ENCODE peak calls at places on chromosomes 16 and 17, in six cellular contexts. One of them, this sample, is unnamed.

GRCh38 chr16:57497121-57497520 is 10.8 kb upstream of the DOK4 start:
- DNase-seq in choroid plexus epithelial cell: no peak
- DNase-seq in tibial nerve: no peak
- DNase-seq in AG09309: no peak
- DNase-seq in mammary epithelial cell: no peak
- DNase-seq in left ventricle myocardium inferior: peak
- DNase-seq in this sample: no peak

GRCh38 chr16:82993874-82994375 is 367.2 kb downstream of the CDH13 start:
- DNase-seq in choroid plexus epithelial cell: no peak
- DNase-seq in tibial nerve: no peak
- DNase-seq in AG09309: no peak
- DNase-seq in mammary epithelial cell: no peak
- DNase-seq in left ventricle myocardium inferior: no peak
- DNase-seq in this sample: no peak

GRCh38 chr16:70576431-70577255 is 53.0 kb downstream of the SF3B3 start:
- DNase-seq in choroid plexus epithelial cell: peak
- DNase-seq in tibial nerve: no peak
- DNase-seq in AG09309: peak
- DNase-seq in mammary epithelial cell: peak
- DNase-seq in left ventricle myocardium inferior: no peak
- DNase-seq in this sample: no peak

GRCh38 chr16:66150691-66151090 is 215.8 kb upstream of the CDH5 start:
- DNase-seq in choroid plexus epithelial cell: peak
- DNase-seq in tibial nerve: no peak
- DNase-seq in AG09309: no peak
- DNase-seq in mammary epithelial cell: no peak
- DNase-seq in left ventricle myocardium inferior: no peak
- DNase-seq in this sample: no peak

GRCh38 chr16:4386452-4386813 is 14.8 kb downstream of the VASN start:
- DNase-seq in choroid plexus epithelial cell: no peak
- DNase-seq in tibial nerve: no peak
- DNase-seq in AG09309: no peak
- DNase-seq in mammary epithelial cell: no peak
- DNase-seq in left ventricle myocardium inferior: no peak
- DNase-seq in this sample: no peak

GRCh38 chr17:336110-337021 is 16.2 kb downstream of the RPH3AL start:
- DNase-seq in choroid plexus epithelial cell: no peak
- DNase-seq in tibial nerve: peak
- DNase-seq in AG09309: no peak
- DNase-seq in mammary epithelial cell: no peak
- DNase-seq in left ventricle myocardium inferior: peak
- DNase-seq in this sample: no peak

GRCh38 chr17:76072149-76072858 is at the start of gene SRP68:
- DNase-seq in choroid plexus epithelial cell: peak
- DNase-seq in tibial nerve: peak
- DNase-seq in AG09309: peak
- DNase-seq in mammary epithelial cell: peak
- DNase-seq in left ventricle myocardium inferior: peak
- DNase-seq in this sample: peak

GRCh38 chr17:36939944-36940312 is 2.7 kb downstream of the LHX1 start:
- DNase-seq in choroid plexus epithelial cell: no peak
- DNase-seq in tibial nerve: no peak
- DNase-seq in AG09309: no peak
- DNase-seq in mammary epithelial cell: no peak
- DNase-seq in left ventricle myocardium inferior: no peak
- DNase-seq in this sample: no peak

GRCh38 chr17:343211-343610 is 9.4 kb downstream of the RPH3AL start:
- DNase-seq in choroid plexus epithelial cell: no peak
- DNase-seq in tibial nerve: no peak
- DNase-seq in AG09309: no peak
- DNase-seq in mammary epithelial cell: no peak
- DNase-seq in left ventricle myocardium inferior: no peak
- DNase-seq in this sample: no peak

GRCh38 chr17:57697891-57698708 is 47.0 kb downstream of the CCDC182 start:
- DNase-seq in choroid plexus epithelial cell: no peak
- DNase-seq in tibial nerve: no peak
- DNase-seq in AG09309: no peak
- DNase-seq in mammary epithelial cell: no peak
- DNase-seq in left ventricle myocardium inferior: no peak
- DNase-seq in this sample: no peak

GRCh38 chr16:7910116-7910515 is 577.5 kb downstream of the RBFOX1 start:
- DNase-seq in choroid plexus epithelial cell: no peak
- DNase-seq in tibial nerve: no peak
- DNase-seq in AG09309: no peak
- DNase-seq in mammary epithelial cell: no peak
- DNase-seq in left ventricle myocardium inferior: no peak
- DNase-seq in this sample: no peak

GRCh38 chr17:35998018-35998545 is 3.3 kb downstream of the CCL15 start:
- DNase-seq in choroid plexus epithelial cell: no peak
- DNase-seq in tibial nerve: no peak
- DNase-seq in AG09309: no peak
- DNase-seq in mammary epithelial cell: no peak
- DNase-seq in left ventricle myocardium inferior: no peak
- DNase-seq in this sample: no peak

GRCh38 chr17:17205368-17206148 is 575 bp downstream of the PLD6 start:
- DNase-seq in choroid plexus epithelial cell: peak
- DNase-seq in tibial nerve: peak
- DNase-seq in AG09309: no peak
- DNase-seq in mammary epithelial cell: peak
- DNase-seq in left ventricle myocardium inferior: peak
- DNase-seq in this sample: peak

GRCh38 chr16:34078697-34079096 is 619.3 kb downstream of the TP53TG3F start:
- DNase-seq in choroid plexus epithelial cell: peak
- DNase-seq in tibial nerve: no peak
- DNase-seq in AG09309: no peak
- DNase-seq in mammary epithelial cell: peak
- DNase-seq in left ventricle myocardium inferior: no peak
- DNase-seq in this sample: peak

GRCh38 chr17:79269620-79270019 is 195.0 kb downstream of the ENGASE start:
- DNase-seq in choroid plexus epithelial cell: no peak
- DNase-seq in tibial nerve: no peak
- DNase-seq in AG09309: no peak
- DNase-seq in mammary epithelial cell: no peak
- DNase-seq in left ventricle myocardium inferior: no peak
- DNase-seq in this sample: no peak

GRCh38 chr17:64255764-64256163 is 7.3 kb downstream of the TEX2 start:
- DNase-seq in choroid plexus epithelial cell: no peak
- DNase-seq in tibial nerve: no peak
- DNase-seq in AG09309: no peak
- DNase-seq in mammary epithelial cell: no peak
- DNase-seq in left ventricle myocardium inferior: no peak
- DNase-seq in this sample: no peak

GRCh38 chr17:46783031-46783593 is 35.4 kb downstream of the WNT3 start:
- DNase-seq in choroid plexus epithelial cell: no peak
- DNase-seq in tibial nerve: no peak
- DNase-seq in AG09309: no peak
- DNase-seq in mammary epithelial cell: no peak
- DNase-seq in left ventricle myocardium inferior: no peak
- DNase-seq in this sample: no peak

GRCh38 chr17:81833921-81834830 is 674 bp downstream of the PPP1R27 start:
- DNase-seq in choroid plexus epithelial cell: no peak
- DNase-seq in tibial nerve: no peak
- DNase-seq in AG09309: no peak
- DNase-seq in mammary epithelial cell: no peak
- DNase-seq in left ventricle myocardium inferior: no peak
- DNase-seq in this sample: no peak

GRCh38 chr16:25914357-25914962 is 222.7 kb downstream of the HS3ST4 start:
- DNase-seq in choroid plexus epithelial cell: no peak
- DNase-seq in tibial nerve: no peak
- DNase-seq in AG09309: no peak
- DNase-seq in mammary epithelial cell: no peak
- DNase-seq in left ventricle myocardium inferior: no peak
- DNase-seq in this sample: no peak

GRCh38 chr16:31033709-31034492 is 543 bp downstream of the STX4 start:
- DNase-seq in choroid plexus epithelial cell: peak
- DNase-seq in tibial nerve: peak
- DNase-seq in AG09309: no peak
- DNase-seq in mammary epithelial cell: peak
- DNase-seq in left ventricle myocardium inferior: peak
- DNase-seq in this sample: no peak

GRCh38 chr17:58247511-58248363 is 9.4 kb downstream of the LPO start:
- DNase-seq in choroid plexus epithelial cell: no peak
- DNase-seq in tibial nerve: no peak
- DNase-seq in AG09309: no peak
- DNase-seq in mammary epithelial cell: no peak
- DNase-seq in left ventricle myocardium inferior: no peak
- DNase-seq in this sample: no peak

GRCh38 chr16:54633943-54634362 is 296.7 kb upstream of the IRX5 start:
- DNase-seq in choroid plexus epithelial cell: peak
- DNase-seq in tibial nerve: peak
- DNase-seq in AG09309: no peak
- DNase-seq in mammary epithelial cell: peak
- DNase-seq in left ventricle myocardium inferior: no peak
- DNase-seq in this sample: no peak

GRCh38 chr16:22216191-22216831 is 10.2 kb downstream of the EEF2K start:
- DNase-seq in choroid plexus epithelial cell: no peak
- DNase-seq in tibial nerve: no peak
- DNase-seq in AG09309: no peak
- DNase-seq in mammary epithelial cell: no peak
- DNase-seq in left ventricle myocardium inferior: no peak
- DNase-seq in this sample: no peak

GRCh38 chr17:51507444-51507843 is 247.1 kb downstream of the UTP18 start:
- DNase-seq in choroid plexus epithelial cell: no peak
- DNase-seq in tibial nerve: no peak
- DNase-seq in AG09309: no peak
- DNase-seq in mammary epithelial cell: no peak
- DNase-seq in left ventricle myocardium inferior: no peak
- DNase-seq in this sample: no peak

GRCh38 chr17:51508048-51508447 is 247.7 kb downstream of the UTP18 start:
- DNase-seq in choroid plexus epithelial cell: no peak
- DNase-seq in tibial nerve: no peak
- DNase-seq in AG09309: no peak
- DNase-seq in mammary epithelial cell: no peak
- DNase-seq in left ventricle myocardium inferior: no peak
- DNase-seq in this sample: no peak

GRCh38 chr17:51510940-51511339 is 250.6 kb downstream of the UTP18 start:
- DNase-seq in choroid plexus epithelial cell: no peak
- DNase-seq in tibial nerve: no peak
- DNase-seq in AG09309: no peak
- DNase-seq in mammary epithelial cell: no peak
- DNase-seq in left ventricle myocardium inferior: no peak
- DNase-seq in this sample: no peak

GRCh38 chr17:51500454-51500853 is 240.1 kb downstream of the UTP18 start:
- DNase-seq in choroid plexus epithelial cell: no peak
- DNase-seq in tibial nerve: no peak
- DNase-seq in AG09309: no peak
- DNase-seq in mammary epithelial cell: no peak
- DNase-seq in left ventricle myocardium inferior: no peak
- DNase-seq in this sample: no peak

GRCh38 chr17:51505450-51505849 is 245.1 kb downstream of the UTP18 start:
- DNase-seq in choroid plexus epithelial cell: no peak
- DNase-seq in tibial nerve: no peak
- DNase-seq in AG09309: no peak
- DNase-seq in mammary epithelial cell: no peak
- DNase-seq in left ventricle myocardium inferior: no peak
- DNase-seq in this sample: no peak
- H3K4me3 ChIP-seq in choroid plexus epithelial cell: no peak
- H3K4me3 ChIP-seq in tibial nerve: no peak
- H3K4me3 ChIP-seq in AG09309: no peak
- H3K4me3 ChIP-seq in mammary epithelial cell: no peak
- H3K4me3 ChIP-seq in left ventricle myocardium inferior: no peak
- H3K4me3 ChIP-seq in this sample: no peak

GRCh38 chr16:81568749-81569087 is 124.1 kb downstream of the CMIP start:
- DNase-seq in choroid plexus epithelial cell: no peak
- DNase-seq in tibial nerve: no peak
- DNase-seq in AG09309: no peak
- DNase-seq in mammary epithelial cell: no peak
- DNase-seq in left ventricle myocardium inferior: no peak
- DNase-seq in this sample: no peak

GRCh38 chr16:81566245-81567007 is 121.8 kb downstream of the CMIP start:
- DNase-seq in choroid plexus epithelial cell: no peak
- DNase-seq in tibial nerve: no peak
- DNase-seq in AG09309: no peak
- DNase-seq in mammary epithelial cell: no peak
- DNase-seq in left ventricle myocardium inferior: no peak
- DNase-seq in this sample: no peak

GRCh38 chr16:81567987-81568748 is 123.6 kb downstream of the CMIP start:
- DNase-seq in choroid plexus epithelial cell: peak
- DNase-seq in tibial nerve: no peak
- DNase-seq in AG09309: peak
- DNase-seq in mammary epithelial cell: peak
- DNase-seq in left ventricle myocardium inferior: no peak
- DNase-seq in this sample: peak

GRCh38 chr16:81565633-81566032 is 121.0 kb downstream of the CMIP start:
- DNase-seq in choroid plexus epithelial cell: no peak
- DNase-seq in tibial nerve: no peak
- DNase-seq in AG09309: no peak
- DNase-seq in mammary epithelial cell: no peak
- DNase-seq in left ventricle myocardium inferior: no peak
- DNase-seq in this sample: no peak

GRCh38 chr16:81567087-81567486 is 122.5 kb downstream of the CMIP start:
- DNase-seq in choroid plexus epithelial cell: no peak
- DNase-seq in tibial nerve: no peak
- DNase-seq in AG09309: no peak
- DNase-seq in mammary epithelial cell: no peak
- DNase-seq in left ventricle myocardium inferior: no peak
- DNase-seq in this sample: no peak
- TF ChIP-seq CTCF in choroid plexus epithelial cell: no peak
- TF ChIP-seq CTCF in tibial nerve: no peak
- TF ChIP-seq CTCF in AG09309: no peak
- TF ChIP-seq CTCF in mammary epithelial cell: no peak
- TF ChIP-seq CTCF in left ventricle myocardium inferior: no peak
- TF ChIP-seq CTCF in this sample: no peak

GRCh38 chr17:39231587-39232551 is 6.1 kb upstream of the STAC2 start:
- DNase-seq in choroid plexus epithelial cell: peak
- DNase-seq in tibial nerve: no peak
- DNase-seq in AG09309: no peak
- DNase-seq in mammary epithelial cell: no peak
- DNase-seq in left ventricle myocardium inferior: peak
- DNase-seq in this sample: no peak

GRCh38 chr17:39229274-39229913 is 3.6 kb upstream of the STAC2 start:
- DNase-seq in choroid plexus epithelial cell: peak
- DNase-seq in tibial nerve: no peak
- DNase-seq in AG09309: no peak
- DNase-seq in mammary epithelial cell: no peak
- DNase-seq in left ventricle myocardium inferior: no peak
- DNase-seq in this sample: no peak

GRCh38 chr17:39227364-39227919 is 1.7 kb upstream of the STAC2 start:
- DNase-seq in choroid plexus epithelial cell: no peak
- DNase-seq in tibial nerve: no peak
- DNase-seq in AG09309: no peak
- DNase-seq in mammary epithelial cell: no peak
- DNase-seq in left ventricle myocardium inferior: no peak
- DNase-seq in this sample: no peak

GRCh38 chr17:39230361-39230760 is 4.6 kb upstream of the STAC2 start:
- DNase-seq in choroid plexus epithelial cell: no peak
- DNase-seq in tibial nerve: no peak
- DNase-seq in AG09309: no peak
- DNase-seq in mammary epithelial cell: no peak
- DNase-seq in left ventricle myocardium inferior: no peak
- DNase-seq in this sample: no peak

GRCh38 chr17:39231091-39231561 is 5.4 kb upstream of the STAC2 start:
- DNase-seq in choroid plexus epithelial cell: no peak
- DNase-seq in tibial nerve: no peak
- DNase-seq in AG09309: no peak
- DNase-seq in mammary epithelial cell: no peak
- DNase-seq in left ventricle myocardium inferior: no peak
- DNase-seq in this sample: no peak
- H3K4me3 ChIP-seq in choroid plexus epithelial cell: no peak
- H3K4me3 ChIP-seq in tibial nerve: no peak
- H3K4me3 ChIP-seq in AG09309: no peak
- H3K4me3 ChIP-seq in mammary epithelial cell: no peak
- H3K4me3 ChIP-seq in left ventricle myocardium inferior: no peak
- H3K4me3 ChIP-seq in this sample: no peak

GRCh38 chr16:69311533-69312388 is 611 bp downstream of the VPS4A start:
- DNase-seq in choroid plexus epithelial cell: peak
- DNase-seq in tibial nerve: no peak
- DNase-seq in AG09309: no peak
- DNase-seq in mammary epithelial cell: peak
- DNase-seq in left ventricle myocardium inferior: no peak
- DNase-seq in this sample: no peak
- TF ChIP-seq CTCF in choroid plexus epithelial cell: peak
- TF ChIP-seq CTCF in tibial nerve: no peak
- TF ChIP-seq CTCF in AG09309: peak
- TF ChIP-seq CTCF in mammary epithelial cell: no peak
- TF ChIP-seq CTCF in left ventricle myocardium inferior: no peak
- TF ChIP-seq CTCF in this sample: peak

This sample was measured in kidney epithelial cell.